ENCODE peak calls at places on chromosome 2, in four cellular contexts. O is H1, U is choroid plexus epithelial cell, P is AG04450. M is an unnamed sample.

GRCh38 chr2:12348216-12348615 is 368.5 kb upstream of the TRIB2 start:
- DNase-seq in P (no peak), U (no peak), O (no peak), M (no peak)

GRCh38 chr2:43831438-43832294 is 7.0 kb downstream of the ABCG5 start:
- DNase-seq in P (no peak), O (no peak), U (peak; percentile 6), M (no peak)

GRCh38 chr2:39059366-39059952 is 61.4 kb downstream of the SOS1 start:
- DNase-seq in U (peak; percentile 76), O (no peak), P (peak; percentile 18), M (no peak)

GRCh38 chr2:65456886-65457285 is 24.5 kb upstream of the SPRED2 start:
- DNase-seq in O (no peak), U (no peak), P (no peak), M (no peak)

GRCh38 chr2:109063326-109063670 is 65.7 kb upstream of the SH3RF3 start:
- DNase-seq in P (no peak), O (no peak), U (peak; percentile 5), M (no peak)

GRCh38 chr2:205754285-205754923 is 72.1 kb downstream of the NRP2 start:
- DNase-seq in O (no peak), U (no peak), P (no peak), M (no peak)

GRCh38 chr2:28606986-28607441 is 111.2 kb downstream of the PLB1 start:
- DNase-seq in U (peak; percentile 44), O (no peak), P (no peak), M (no peak)

GRCh38 chr2:27162151-27163121 is 13.6 kb downstream of the TCF23 start:
- DNase-seq in P (peak; percentile 7), O (no peak), U (peak; percentile 52), M (no peak)

GRCh38 chr2:131572175-131572574 is 44.5 kb downstream of the CCDC74A start:
- DNase-seq in P (no peak), O (no peak), U (no peak), M (no peak)

GRCh38 chr2:44801676-44802408 is 139.7 kb upstream of the SIX3 start:
- DNase-seq in O (peak; percentile 77), P (no peak), U (peak; percentile 8), M (no peak)

GRCh38 chr2:193695367-193695766 is 1500.6 kb upstream of the TMEFF2 start:
- DNase-seq in U (peak; percentile 85), O (no peak), P (no peak), M (no peak)

GRCh38 chr2:16538691-16539090 is 126.9 kb downstream of the CYRIA start:
- DNase-seq in P (no peak), O (no peak), U (no peak), M (no peak)

GRCh38 chr2:59947220-59947619 is 606.2 kb downstream of the BCL11A start:
- DNase-seq in O (no peak), P (no peak), U (no peak), M (no peak)

GRCh38 chr2:168175469-168175868 is 71.9 kb downstream of the STK39 start:
- DNase-seq in O (no peak), P (no peak), U (no peak), M (no peak)

GRCh38 chr2:62920070-62920469 is 130.6 kb upstream of the OTX1 start:
- DNase-seq in U (peak; percentile 40), P (no peak), O (no peak), M (no peak)

GRCh38 chr2:129240061-129240460 is 739.4 kb upstream of the RAB6C start:
- DNase-seq in U (no peak), O (no peak), P (no peak), M (no peak)

GRCh38 chr2:225207026-225207425 is 164.8 kb upstream of the DOCK10 start:
- DNase-seq in O (no peak), P (no peak), U (no peak), M (no peak)

GRCh38 chr2:98828369-98828744 is 97.4 kb upstream of the MGAT4A start:
- DNase-seq in P (no peak), U (no peak), O (no peak), M (no peak)

GRCh38 chr2:202237787-202238233 is 587 bp downstream of the SUMO1 start:
- DNase-seq in U (peak; percentile 57), P (no peak), O (no peak), M (no peak)

GRCh38 chr2:46942143-46942526 is 26.5 kb upstream of the MCFD2 start:
- DNase-seq in P (no peak), O (no peak), U (peak; percentile 28), M (no peak)

GRCh38 chr2:241479026-241479898 is 29.1 kb downstream of the STK25 start:
- DNase-seq in O (no peak), P (no peak), U (no peak), M (no peak)

GRCh38 chr2:148906136-148906535 is 31.1 kb downstream of the KIF5C start:
- DNase-seq in U (peak; percentile 3), P (no peak), O (no peak), M (no peak)

GRCh38 chr2:166384774-166385173 is 9.0 kb upstream of the SCN9A start:
- DNase-seq in P (no peak), O (no peak), U (peak; percentile 55), M (no peak)

GRCh38 chr2:168030862-168031624 is 216.4 kb downstream of the STK39 start:
- DNase-seq in U (peak; percentile 93), P (peak; percentile 69), O (no peak), M (peak; percentile 69)

GRCh38 chr2:71746946-71747501 is 293.7 kb downstream of the DYSF start:
- DNase-seq in P (no peak), O (no peak), U (peak; percentile 13), M (no peak)

GRCh38 chr2:68135448-68136320 is 22.0 kb upstream of the PNO1 start:
- DNase-seq in U (no peak), O (no peak), P (no peak), M (no peak)

GRCh38 chr2:225274751-225275150 is 124.8 kb upstream of the NYAP2 start:
- DNase-seq in P (peak; percentile 15), O (no peak), U (peak; percentile 93), M (no peak)

GRCh38 chr2:157989227-157989626 is 112.4 kb upstream of the UPP2 start:
- DNase-seq in P (no peak), O (no peak), U (peak; percentile 6), M (no peak)

GRCh38 chr2:9240745-9241144 is 34.1 kb downstream of the ASAP2 start:
- DNase-seq in O (no peak), P (no peak), U (no peak), M (no peak)

GRCh38 chr2:58870704-58871103 is 629.6 kb upstream of the FANCL start:
- DNase-seq in P (no peak), U (peak; percentile 7), O (no peak), M (no peak)

GRCh38 chr2:235721586-235721985 is 227.7 kb downstream of the AGAP1 start:
- DNase-seq in U (no peak), O (no peak), P (no peak), M (no peak)

GRCh38 chr2:8546319-8547283 is 135.3 kb upstream of the ID2 start:
- DNase-seq in P (no peak), O (no peak), U (no peak), M (no peak)

GRCh38 chr2:105125428-105125827 is 87.6 kb downstream of the MRPS9 start:
- DNase-seq in O (peak; percentile 61), U (no peak), P (no peak), M (no peak)

GRCh38 chr2:64133828-64134227 is 10.4 kb downstream of the PELI1 start:
- DNase-seq in P (peak; percentile 20), U (peak; percentile 28), O (no peak), M (no peak)

GRCh38 chr2:104849618-104850097 is 4.3 kb upstream of the POU3F3 start:
- DNase-seq in P (peak; percentile 8), U (peak; percentile 84), O (peak; percentile 79), M (peak; percentile 19)

GRCh38 chr2:16348821-16349515 is 316.7 kb downstream of the CYRIA start:
- DNase-seq in U (no peak), O (no peak), P (no peak), M (no peak)

GRCh38 chr2:182593394-182593707 is 122.7 kb upstream of the DNAJC10 start:
- DNase-seq in U (peak; percentile 62), O (no peak), P (peak; percentile 46), M (peak; percentile 42)

GRCh38 chr2:30098271-30099005 is 48.4 kb upstream of the YPEL5 start:
- DNase-seq in P (no peak), O (no peak), U (no peak), M (no peak)

GRCh38 chr2:80852079-80852807 is 547.7 kb upstream of the LRRTM1 start:
- DNase-seq in U (no peak), P (no peak), O (no peak), M (no peak)
- TF ChIP-seq CTCF in U (no peak), P (no peak), O (no peak), M (no peak)

GRCh38 chr2:1373794-1374193 is 39.5 kb upstream of the TPO start:
- DNase-seq in U (no peak), P (no peak), O (no peak), M (no peak)
- H3K4me3 ChIP-seq in U (no peak overlapping the region), P (no peak overlapping the region), O (no peak overlapping the region), M (no peak overlapping the region)

GRCh38 chr2:118657451-118657850 is 190.0 kb downstream of the EN1 start:
- DNase-seq in P (no peak), U (no peak), O (no peak), M (no peak)

GRCh38 chr2:118665784-118666529 is 181.5 kb downstream of the EN1 start:
- DNase-seq in P (no peak), O (no peak), U (no peak), M (no peak)

GRCh38 chr2:118658581-118659248 is 188.7 kb downstream of the EN1 start:
- DNase-seq in O (no peak), U (no peak), P (no peak), M (no peak)

GRCh38 chr2:118661184-118661583 is 186.3 kb downstream of the EN1 start:
- DNase-seq in O (no peak), P (no peak), U (no peak), M (no peak)
- TF ChIP-seq CTCF in O (peak; percentile 32), P (no peak), U (peak; percentile 18), M (no peak)

GRCh38 chr2:222703866-222704265 is 32.4 kb downstream of the MOGAT1 start:
- DNase-seq in U (peak; percentile 27), O (no peak), P (peak; percentile 39), M (no peak)
- H3K4me3 ChIP-seq in U (no peak overlapping the region), O (no peak overlapping the region), P (no peak overlapping the region), M (no peak overlapping the region)

GRCh38 chr2:74138219-74138951 is 9.3 kb downstream of the BOLA3 start:
- DNase-seq in P (no peak), U (no peak), O (no peak), M (no peak)

GRCh38 chr2:74142340-74142739 is 5.4 kb downstream of the BOLA3 start:
- DNase-seq in P (no peak), O (no peak), U (peak; percentile 9), M (no peak)

GRCh38 chr2:74137651-74138050 is 10.1 kb downstream of the BOLA3 start:
- DNase-seq in O (no peak), P (no peak), U (no peak), M (no peak)

DNA sequence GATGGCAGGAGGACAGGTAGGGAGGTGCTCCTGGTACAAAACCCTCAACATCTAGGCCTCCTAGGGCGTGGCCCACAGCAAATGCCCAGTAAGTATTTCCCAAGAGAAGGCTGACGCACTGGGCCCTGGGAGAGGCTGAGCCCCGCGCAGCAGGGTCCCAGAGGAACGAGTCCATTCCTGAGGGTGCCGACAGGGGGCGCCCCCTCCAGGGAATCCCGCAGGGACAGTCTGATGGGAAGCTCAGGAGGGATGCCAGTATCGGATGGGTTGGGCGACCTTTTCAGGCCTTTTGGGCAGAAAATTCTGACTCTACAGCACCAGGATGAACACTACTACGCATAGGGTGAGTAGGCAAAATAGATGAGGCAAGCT is 8.8 kb downstream of the BOLA3 start:
- DNase-seq in P (no peak), U (no peak), O (peak; percentile 89), M (no peak)
- TF ChIP-seq CTCF in P (peak; percentile 24), U (peak; percentile 9), O (peak; percentile 68), M (no peak)

M was measured in AG04449.